ENCODE peak calls at places on chromosomes 2 and 18, in six cellular contexts. U is GM13976, K is fibroblast of pulmonary artery, T is choroid plexus epithelial cell, I is transverse colon, Z is tibial artery. N is an unnamed sample.

GRCh38 chr2:24831216-24831615 is 38.0 kb downstream of the CENPO start:
- DNase-seq in U (no peak), K (no peak), T (no peak), I (peak), Z (peak), N (no peak)

GRCh38 chr2:111030271-111030891 is 90.3 kb upstream of the BCL2L11 start:
- DNase-seq in U (no peak), K (no peak), T (peak), I (peak), Z (no peak), N (no peak)

GRCh38 chr2:177315303-177315887 is 50.9 kb upstream of the NFE2L2 start:
- DNase-seq in U (no peak), K (no peak), T (no peak), I (no peak), Z (no peak), N (no peak)

GRCh38 chr2:130963849-130964793 is 127.4 kb downstream of the ARHGEF4 start:
- DNase-seq in U (peak), K (peak), T (peak), I (no peak), Z (no peak), N (no peak)

GRCh38 chr2:30382995-30383394 is 64.1 kb upstream of the LCLAT1 start:
- DNase-seq in U (no peak), K (no peak), T (no peak), I (no peak), Z (no peak), N (no peak)

GRCh38 chr2:173346035-173346434 is 8.6 kb upstream of the CDCA7 start:
- DNase-seq in U (no peak), K (no peak), T (no peak), I (no peak), Z (no peak), N (no peak)

GRCh38 chr18:8623549-8624106 is 14.4 kb downstream of the RAB12 start:
- DNase-seq in U (peak), K (no peak), T (peak), I (peak), Z (no peak), N (no peak)

GRCh38 chr18:12595571-12596255 is 62.2 kb downstream of the SPIRE1 start:
- DNase-seq in U (no peak), K (no peak), T (no peak), I (no peak), Z (no peak), N (no peak)

GRCh38 chr2:26982102-26982742 is 11.8 kb downstream of the MAPRE3 start:
- DNase-seq in U (no peak), K (peak), T (peak), I (peak), Z (no peak), N (peak)

GRCh38 chr2:240155080-240156025 is 14.9 kb upstream of the OTOS start:
- DNase-seq in U (no peak), K (no peak), T (no peak), I (no peak), Z (no peak), N (no peak)

GRCh38 chr2:172701250-172701649 is 34.4 kb upstream of the RAPGEF4 start:
- DNase-seq in U (no peak), K (peak), T (peak), I (no peak), Z (no peak), N (no peak)

GRCh38 chr2:126600715-126601114 is 55.2 kb upstream of the GYPC start:
- DNase-seq in U (no peak), K (no peak), T (no peak), I (no peak), Z (no peak), N (no peak)

GRCh38 chr18:79503406-79503805 is 107.7 kb downstream of the NFATC1 start:
- DNase-seq in U (no peak), K (no peak), T (no peak), I (peak), Z (peak), N (no peak)

GRCh38 chr18:53790817-53791216 is 433.7 kb downstream of the MBD2 start:
- DNase-seq in U (no peak), K (peak), T (peak), I (no peak), Z (no peak), N (no peak)

GRCh38 chr2:119800376-119800902 is 40.7 kb downstream of the PTPN4 start:
- DNase-seq in U (no peak), K (no peak), T (no peak), I (no peak), Z (no peak), N (no peak)

GRCh38 chr2:65277791-65278449 is 50.3 kb downstream of the ACTR2 start:
- DNase-seq in U (no peak), K (no peak), T (peak), I (no peak), Z (no peak), N (no peak)

GRCh38 chr2:100524331-100524730 is 38.5 kb upstream of the PDCL3 start:
- DNase-seq in U (no peak), K (no peak), T (no peak), I (no peak), Z (no peak), N (no peak)

GRCh38 chr2:191999101-191999836 is 152.4 kb upstream of the CAVIN2 start:
- DNase-seq in U (no peak), K (no peak), T (no peak), I (no peak), Z (no peak), N (no peak)

GRCh38 chr2:176126929-176127768 is 2.4 kb upstream of the HOXD8 start:
- DNase-seq in U (peak), K (peak), T (peak), I (peak), Z (no peak), N (peak)

GRCh38 chr2:206887705-206888104 is 51.6 kb upstream of the CPO start:
- DNase-seq in U (no peak), K (no peak), T (no peak), I (no peak), Z (no peak), N (no peak)

GRCh38 chr18:9535430-9535972 is 60.2 kb downstream of the RALBP1 start:
- DNase-seq in U (no peak), K (peak), T (peak), I (no peak), Z (peak), N (no peak)

GRCh38 chr2:26471766-26472706 is 5.9 kb downstream of the OTOF start:
- DNase-seq in U (no peak), K (no peak), T (peak), I (no peak), Z (no peak), N (no peak)

GRCh38 chr18:80088823-80089222 is 20.2 kb upstream of the ADNP2 start:
- DNase-seq in U (no peak), K (no peak), T (no peak), I (no peak), Z (no peak), N (no peak)

GRCh38 chr18:59700535-59700967 is 3.3 kb upstream of the CCBE1 start:
- DNase-seq in U (no peak), K (no peak), T (no peak), I (peak), Z (no peak), N (no peak)

GRCh38 chr2:170846318-170846717 is 29.6 kb downstream of the GAD1 start:
- DNase-seq in U (no peak), K (no peak), T (no peak), I (no peak), Z (no peak), N (no peak)

GRCh38 chr2:216375288-216375687 is 3.0 kb upstream of the MARCHF4 start:
- DNase-seq in U (no peak), K (no peak), T (no peak), I (no peak), Z (no peak), N (no peak)

GRCh38 chr2:170229744-170230143 is 51.8 kb downstream of the MYO3B start:
- DNase-seq in U (no peak), K (no peak), T (no peak), I (no peak), Z (no peak), N (no peak)

GRCh38 chr2:54952978-54953456 is 97.2 kb downstream of the RTN4 start:
- DNase-seq in U (no peak), K (no peak), T (no peak), I (no peak), Z (no peak), N (no peak)

GRCh38 chr2:203797363-203798111 is 70.0 kb upstream of the CTLA4 start:
- DNase-seq in U (no peak), K (no peak), T (no peak), I (no peak), Z (no peak), N (no peak)

GRCh38 chr2:37377187-37377532 is 32.7 kb downstream of the QPCT start:
- DNase-seq in U (no peak), K (peak), T (no peak), I (no peak), Z (no peak), N (no peak)

GRCh38 chr2:101793277-101793969 is 95.9 kb downstream of the MAP4K4 start:
- DNase-seq in U (no peak), K (no peak), T (no peak), I (no peak), Z (no peak), N (no peak)

GRCh38 chr2:105409717-105410116 is 10.9 kb upstream of the FHL2 start:
- DNase-seq in U (no peak), K (peak), T (peak), I (peak), Z (peak), N (no peak)

GRCh38 chr2:204791230-204791629 is 246.0 kb downstream of the PARD3B start:
- DNase-seq in U (no peak), K (no peak), T (no peak), I (no peak), Z (no peak), N (no peak)

GRCh38 chr2:191245046-191245868 is at the start of gene MYO1B:
- DNase-seq in U (peak), K (peak), T (peak), I (peak), Z (peak), N (peak)

GRCh38 chr2:74391209-74391579 is 11.1 kb upstream of the DCTN1 start:
- DNase-seq in U (no peak), K (no peak), T (no peak), I (no peak), Z (no peak), N (no peak)

GRCh38 chr18:44392933-44393332 is 287.8 kb upstream of the SETBP1 start:
- DNase-seq in U (no peak), K (no peak), T (no peak), I (no peak), Z (no peak), N (no peak)

GRCh38 chr2:188695953-188696352 is 278.2 kb upstream of the COL3A1 start:
- DNase-seq in U (no peak), K (peak), T (peak), I (no peak), Z (no peak), N (no peak)

GRCh38 chr18:306608-307255 is 38.9 kb upstream of the THOC1 start:
- DNase-seq in U (no peak), K (no peak), T (no peak), I (no peak), Z (no peak), N (no peak)

GRCh38 chr18:303011-303410 is 35.2 kb upstream of the THOC1 start:
- DNase-seq in U (no peak), K (no peak), T (no peak), I (no peak), Z (no peak), N (no peak)

GRCh38 chr18:302097-302496 is 34.2 kb upstream of the THOC1 start:
- DNase-seq in U (no peak), K (no peak), T (no peak), I (no peak), Z (no peak), N (no peak)

GRCh38 chr18:303578-303977 is 35.7 kb upstream of the THOC1 start:
- DNase-seq in U (no peak), K (no peak), T (no peak), I (no peak), Z (no peak), N (no peak)

DNA sequence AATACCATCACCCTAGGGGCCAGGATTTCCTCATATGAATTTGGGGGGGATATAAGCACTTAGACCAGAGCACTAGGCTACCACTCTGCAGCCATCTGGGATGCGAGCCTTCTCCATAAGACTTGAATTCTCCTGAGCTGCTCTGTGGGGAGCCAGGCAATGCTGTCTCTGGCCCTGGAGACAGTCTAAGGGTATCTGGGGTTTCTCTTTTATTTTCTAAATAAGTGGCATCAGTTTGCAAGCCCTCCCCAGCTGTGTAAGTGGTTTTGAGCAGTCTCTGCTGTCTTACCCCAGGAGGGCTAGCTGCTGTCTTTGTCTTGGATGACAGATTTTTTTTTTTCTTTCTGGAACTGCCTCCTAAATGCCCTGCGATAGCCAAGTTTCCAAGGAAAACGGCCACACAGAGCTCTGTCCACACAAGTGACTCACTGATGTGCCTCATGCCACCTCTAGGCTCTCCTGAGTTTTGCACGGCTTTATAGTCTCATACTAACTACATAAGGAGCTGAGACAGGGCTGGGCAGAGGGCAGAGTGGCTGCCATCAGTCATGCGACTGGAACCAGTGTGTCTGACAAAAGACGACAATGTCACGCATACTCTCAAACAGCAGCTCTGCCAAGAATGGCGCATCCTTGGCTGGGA is 37.2 kb upstream of the THOC1 start:
- DNase-seq in U (no peak), K (no peak), T (no peak), I (no peak), Z (no peak), N (no peak)
- TF ChIP-seq CTCF in U (no peak), K (no peak), T (no peak), I (no peak), Z (no peak), N (no peak)

GRCh38 chr2:86035883-86036789 is 69.5 kb downstream of the POLR1A start:
- DNase-seq in U (peak), K (peak), T (peak), I (peak), Z (peak), N (peak)
- TF ChIP-seq CTCF in U (peak), K (peak), T (peak), I (no peak), Z (peak), N (peak)

GRCh38 chr2:59998324-59998723 is 555.1 kb downstream of the BCL11A start:
- DNase-seq in U (no peak), K (no peak), T (no peak), I (no peak), Z (no peak), N (no peak)
- TF ChIP-seq CTCF in U (no peak), K (no peak), T (no peak), I (no peak), Z (no peak), N (no peak)

DNA sequence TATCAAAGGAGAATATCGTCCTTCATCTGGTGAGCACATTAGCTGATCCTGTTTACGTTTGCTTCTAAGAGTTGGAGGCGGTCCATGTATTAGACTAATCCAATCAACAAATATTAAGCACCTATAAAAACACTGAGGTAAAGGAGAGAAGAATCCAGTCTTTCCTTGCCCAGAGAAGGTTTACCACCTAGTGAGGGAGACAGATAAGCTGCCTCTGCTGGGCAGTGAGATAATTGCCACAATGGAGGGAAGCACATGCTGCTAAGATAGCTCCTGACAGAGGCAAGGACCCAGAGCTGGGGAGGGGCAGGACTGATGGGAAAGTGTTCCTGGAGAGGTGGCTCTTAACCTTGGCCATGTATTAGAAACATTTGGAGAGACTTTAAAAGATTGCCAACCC is 36.7 kb upstream of the ST8SIA5 start:
- DNase-seq in U (no peak), K (no peak), T (peak), I (no peak), Z (no peak), N (no peak)
- TF ChIP-seq CTCF in U (no peak), K (peak), T (peak), I (no peak), Z (no peak), N (peak)

GRCh38 chr18:43125471-43125870 is 10.0 kb upstream of the RIT2 start:
- DNase-seq in U (no peak), K (no peak), T (no peak), I (no peak), Z (no peak), N (no peak)
- TF ChIP-seq CTCF in U (no peak), K (no peak), T (no peak), I (no peak), Z (no peak), N (no peak)